ENCODE peak calls at places on chromosomes 5 and 9, in six cellular contexts. One of them, this sample, is unnamed.
A peak's percentile ranks its signal among the peaks of the same experiment; 100 is the strongest.

GRCh38 chr5:59164041-59164830 is 581.4 kb downstream of the RAB3C start:
- DNase-seq in NCI-H2107: no peak
- DNase-seq in GM23248: peak; percentile 61
- DNase-seq in cardiac fibroblast: no peak
- DNase-seq in IMR-90: peak; percentile 86
- DNase-seq in activated T-cell treated with anti-CD3 and anti-CD28 coated beads, Interleukin-2, amount 50 U/mL, for 72 hours: no peak
- DNase-seq in this sample: peak; percentile 44

GRCh38 chr5:135255461-135256178 is 143.4 kb downstream of the MACROH2A1 start:
- DNase-seq in NCI-H2107: no peak
- DNase-seq in GM23248: no peak
- DNase-seq in cardiac fibroblast: no peak
- DNase-seq in IMR-90: no peak
- DNase-seq in activated T-cell treated with anti-CD3 and anti-CD28 coated beads, Interleukin-2, amount 50 U/mL, for 72 hours: no peak
- DNase-seq in this sample: no peak

GRCh38 chr9:126505697-126506346 is 107.9 kb upstream of the LMX1B start:
- DNase-seq in NCI-H2107: no peak
- DNase-seq in GM23248: no peak
- DNase-seq in cardiac fibroblast: no peak
- DNase-seq in IMR-90: no peak
- DNase-seq in activated T-cell treated with anti-CD3 and anti-CD28 coated beads, Interleukin-2, amount 50 U/mL, for 72 hours: no peak
- DNase-seq in this sample: no peak

GRCh38 chr5:118791986-118792734 is 196.2 kb downstream of the DTWD2 start:
- DNase-seq in NCI-H2107: no peak
- DNase-seq in GM23248: peak; percentile 85
- DNase-seq in cardiac fibroblast: peak; percentile 86
- DNase-seq in IMR-90: peak; percentile 75
- DNase-seq in activated T-cell treated with anti-CD3 and anti-CD28 coated beads, Interleukin-2, amount 50 U/mL, for 72 hours: peak; percentile 19
- DNase-seq in this sample: peak; percentile 77

GRCh38 chr9:125126019-125126746 is 17.1 kb downstream of the SCAI start:
- DNase-seq in NCI-H2107: peak; percentile 5
- DNase-seq in GM23248: peak; percentile 99
- DNase-seq in cardiac fibroblast: peak; percentile 98
- DNase-seq in IMR-90: peak; percentile 100
- DNase-seq in activated T-cell treated with anti-CD3 and anti-CD28 coated beads, Interleukin-2, amount 50 U/mL, for 72 hours: peak; percentile 82
- DNase-seq in this sample: peak; percentile 96

GRCh38 chr9:14466429-14466818 is 152.5 kb upstream of the NFIB start:
- DNase-seq in NCI-H2107: no peak
- DNase-seq in GM23248: no peak
- DNase-seq in cardiac fibroblast: no peak
- DNase-seq in IMR-90: no peak
- DNase-seq in activated T-cell treated with anti-CD3 and anti-CD28 coated beads, Interleukin-2, amount 50 U/mL, for 72 hours: no peak
- DNase-seq in this sample: no peak

GRCh38 chr5:45737153-45737552 is 41.0 kb upstream of the HCN1 start:
- DNase-seq in NCI-H2107: no peak
- DNase-seq in GM23248: no peak
- DNase-seq in cardiac fibroblast: no peak
- DNase-seq in IMR-90: no peak
- DNase-seq in activated T-cell treated with anti-CD3 and anti-CD28 coated beads, Interleukin-2, amount 50 U/mL, for 72 hours: no peak
- DNase-seq in this sample: no peak

GRCh38 chr9:89657765-89658164 is 53.0 kb downstream of the GADD45G start:
- DNase-seq in NCI-H2107: no peak
- DNase-seq in GM23248: no peak
- DNase-seq in cardiac fibroblast: no peak
- DNase-seq in IMR-90: no peak
- DNase-seq in activated T-cell treated with anti-CD3 and anti-CD28 coated beads, Interleukin-2, amount 50 U/mL, for 72 hours: peak; percentile 39
- DNase-seq in this sample: no peak

GRCh38 chr5:53253421-53253871 is 143.9 kb upstream of the MOCS2 start:
- DNase-seq in NCI-H2107: no peak
- DNase-seq in GM23248: peak; percentile 65
- DNase-seq in cardiac fibroblast: peak; percentile 59
- DNase-seq in IMR-90: peak; percentile 93
- DNase-seq in activated T-cell treated with anti-CD3 and anti-CD28 coated beads, Interleukin-2, amount 50 U/mL, for 72 hours: no peak
- DNase-seq in this sample: peak; percentile 49

GRCh38 chr5:138351056-138351455 is 1.4 kb upstream of the KDM3B start:
- DNase-seq in NCI-H2107: no peak
- DNase-seq in GM23248: peak; percentile 81
- DNase-seq in cardiac fibroblast: peak; percentile 74
- DNase-seq in IMR-90: peak; percentile 87
- DNase-seq in activated T-cell treated with anti-CD3 and anti-CD28 coated beads, Interleukin-2, amount 50 U/mL, for 72 hours: no peak
- DNase-seq in this sample: peak; percentile 55

GRCh38 chr9:100220936-100221335 is 121.9 kb downstream of the INVS start:
- DNase-seq in NCI-H2107: no peak
- DNase-seq in GM23248: no peak
- DNase-seq in cardiac fibroblast: no peak
- DNase-seq in IMR-90: no peak
- DNase-seq in activated T-cell treated with anti-CD3 and anti-CD28 coated beads, Interleukin-2, amount 50 U/mL, for 72 hours: no peak
- DNase-seq in this sample: no peak